ENCODE peak calls at places on chromosome 3, in four cellular contexts. One of them, this sample, is unnamed.

GRCh38 chr3:132232231-132232792 is 84.9 kb upstream of the ACP3 start:
- DNase-seq in testis: no peak
- DNase-seq in endodermal cell: no peak
- DNase-seq in GM23338: no peak
- DNase-seq in this sample: no peak

GRCh38 chr3:9715764-9716437 is 12.3 kb downstream of the CPNE9 start:
- DNase-seq in testis: peak
- DNase-seq in endodermal cell: no peak
- DNase-seq in GM23338: peak
- DNase-seq in this sample: peak

GRCh38 chr3:27677554-27677953 is 44.6 kb downstream of the EOMES start:
- DNase-seq in testis: peak
- DNase-seq in endodermal cell: no peak
- DNase-seq in GM23338: no peak
- DNase-seq in this sample: no peak

GRCh38 chr3:111027868-111028267 is 43.7 kb upstream of the NECTIN3 start:
- DNase-seq in testis: no peak
- DNase-seq in endodermal cell: no peak
- DNase-seq in GM23338: no peak
- DNase-seq in this sample: no peak

GRCh38 chr3:54696313-54696712 is 231.5 kb downstream of the LRTM1 start:
- DNase-seq in testis: no peak
- DNase-seq in endodermal cell: no peak
- DNase-seq in GM23338: no peak
- DNase-seq in this sample: no peak

GRCh38 chr3:127456471-127457093 is 134.0 kb downstream of the TPRA1 start:
- DNase-seq in testis: no peak
- DNase-seq in endodermal cell: peak
- DNase-seq in GM23338: peak
- DNase-seq in this sample: no peak

GRCh38 chr3:172461530-172462138 is 13.4 kb upstream of the GHSR start:
- DNase-seq in testis: no peak
- DNase-seq in endodermal cell: no peak
- DNase-seq in GM23338: peak
- DNase-seq in this sample: peak

GRCh38 chr3:152539191-152539764 is 270.5 kb downstream of the MBNL1 start:
- DNase-seq in testis: no peak
- DNase-seq in endodermal cell: peak
- DNase-seq in GM23338: peak
- DNase-seq in this sample: no peak

GRCh38 chr3:138675393-138675792 is 66.8 kb downstream of the FAIM start:
- DNase-seq in testis: no peak
- DNase-seq in endodermal cell: no peak
- DNase-seq in GM23338: no peak
- DNase-seq in this sample: no peak

GRCh38 chr3:143600762-143601161 is 247.5 kb downstream of the SLC9A9 start:
- DNase-seq in testis: no peak
- DNase-seq in endodermal cell: no peak
- DNase-seq in GM23338: peak
- DNase-seq in this sample: no peak

GRCh38 chr3:172601066-172601832 is 78.0 kb upstream of the TNFSF10 start:
- DNase-seq in testis: no peak
- DNase-seq in endodermal cell: no peak
- DNase-seq in GM23338: no peak
- DNase-seq in this sample: no peak

GRCh38 chr3:123818921-123819429 is 65.2 kb downstream of the MYLK start:
- DNase-seq in testis: no peak
- DNase-seq in endodermal cell: peak
- DNase-seq in GM23338: no peak
- DNase-seq in this sample: no peak

GRCh38 chr3:123809597-123809996 is 74.5 kb downstream of the MYLK start:
- DNase-seq in testis: no peak
- DNase-seq in endodermal cell: peak
- DNase-seq in GM23338: no peak
- DNase-seq in this sample: no peak

DNA sequence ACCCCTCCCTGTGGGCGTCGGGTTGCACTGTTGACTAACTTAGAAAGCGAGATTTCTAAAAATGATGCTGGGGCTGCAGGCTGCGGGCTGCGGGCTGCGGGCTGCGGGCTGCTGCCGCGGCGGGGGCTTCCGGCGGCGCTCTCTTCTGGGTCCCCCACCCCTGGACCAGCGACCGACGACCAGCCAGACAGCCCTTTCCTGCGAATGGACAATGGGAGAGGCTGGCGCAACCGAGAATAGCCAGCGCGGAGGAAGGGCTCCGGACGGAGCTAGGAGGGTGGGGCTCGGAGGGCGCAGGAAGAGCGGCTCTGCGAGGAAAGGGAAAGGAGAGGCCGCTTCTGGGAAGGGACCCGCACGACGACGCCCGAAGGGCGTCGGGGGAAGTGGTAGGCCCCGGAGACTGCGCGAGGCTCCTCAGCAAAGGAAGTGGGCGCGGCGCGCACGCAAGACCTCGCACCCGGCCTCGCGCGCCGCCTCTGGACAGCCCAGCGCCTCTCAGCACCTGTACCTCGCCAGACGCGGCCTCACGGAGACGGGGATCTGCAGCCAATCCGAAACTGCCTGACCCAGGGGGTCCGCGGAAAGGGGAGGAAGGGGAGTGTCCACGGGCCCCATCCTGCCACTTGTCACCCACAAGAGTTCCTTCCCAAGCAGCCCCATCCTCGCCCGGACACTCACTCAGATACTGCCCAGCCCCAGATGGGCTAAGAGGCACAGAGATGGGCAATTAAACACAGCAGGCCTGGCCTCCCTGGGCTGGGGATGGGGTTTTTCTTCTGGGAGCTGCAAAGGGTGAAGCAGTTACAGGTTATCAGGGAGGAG is 70.7 kb downstream of the SLC12A8 start:
- DNase-seq in testis: peak
- DNase-seq in endodermal cell: peak
- DNase-seq in GM23338: peak
- DNase-seq in this sample: no peak
- H3K27ac ChIP-seq in testis: peak
- H3K27ac ChIP-seq in endodermal cell: no peak
- H3K27ac ChIP-seq in GM23338: no peak
- H3K27ac ChIP-seq in this sample: no peak

GRCh38 chr3:113233497-113233896 is 22.1 kb downstream of the BOC start:
- DNase-seq in testis: no peak
- DNase-seq in endodermal cell: no peak
- DNase-seq in GM23338: no peak
- DNase-seq in this sample: no peak

GRCh38 chr3:113234028-113234427 is 22.7 kb downstream of the BOC start:
- DNase-seq in testis: no peak
- DNase-seq in endodermal cell: no peak
- DNase-seq in GM23338: no peak
- DNase-seq in this sample: no peak

GRCh38 chr3:113232367-113232766 is 21.0 kb downstream of the BOC start:
- DNase-seq in testis: no peak
- DNase-seq in endodermal cell: no peak
- DNase-seq in GM23338: no peak
- DNase-seq in this sample: no peak

GRCh38 chr3:113231827-113232253 is 20.5 kb downstream of the BOC start:
- DNase-seq in testis: no peak
- DNase-seq in endodermal cell: peak
- DNase-seq in GM23338: peak
- DNase-seq in this sample: peak

DNA sequence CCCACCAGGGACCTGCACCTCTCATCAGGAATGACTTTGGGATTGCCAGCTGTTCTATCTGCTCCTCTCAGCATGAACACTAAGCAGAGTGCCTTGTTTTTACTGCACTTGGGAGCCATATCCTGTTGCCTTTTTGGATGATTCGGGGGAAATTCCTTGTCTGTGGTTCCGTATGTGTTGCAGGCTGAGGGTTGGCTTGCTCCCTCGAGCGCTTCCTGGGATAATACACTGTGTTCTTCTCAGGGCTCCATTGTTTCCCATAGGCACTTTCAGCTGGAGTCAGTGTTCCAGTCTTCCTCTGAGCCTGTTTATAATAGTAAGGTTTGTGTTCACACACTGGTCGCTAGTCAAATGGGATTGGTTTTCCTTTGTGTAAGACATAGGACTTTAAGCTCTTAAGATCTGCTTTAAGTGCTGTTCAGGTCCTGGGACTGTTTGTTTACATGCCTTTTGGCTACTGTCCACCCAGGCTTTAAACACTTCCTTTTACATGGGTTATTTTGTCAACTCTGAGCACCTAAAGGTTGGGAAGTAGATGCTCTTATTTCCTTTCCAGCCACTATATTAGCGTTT is 23.4 kb downstream of the BOC start:
- DNase-seq in testis: no peak
- DNase-seq in endodermal cell: no peak
- DNase-seq in GM23338: no peak
- DNase-seq in this sample: peak
- H3K27ac ChIP-seq in testis: no peak
- H3K27ac ChIP-seq in endodermal cell: peak
- H3K27ac ChIP-seq in GM23338: no peak
- H3K27ac ChIP-seq in this sample: peak

DNA sequence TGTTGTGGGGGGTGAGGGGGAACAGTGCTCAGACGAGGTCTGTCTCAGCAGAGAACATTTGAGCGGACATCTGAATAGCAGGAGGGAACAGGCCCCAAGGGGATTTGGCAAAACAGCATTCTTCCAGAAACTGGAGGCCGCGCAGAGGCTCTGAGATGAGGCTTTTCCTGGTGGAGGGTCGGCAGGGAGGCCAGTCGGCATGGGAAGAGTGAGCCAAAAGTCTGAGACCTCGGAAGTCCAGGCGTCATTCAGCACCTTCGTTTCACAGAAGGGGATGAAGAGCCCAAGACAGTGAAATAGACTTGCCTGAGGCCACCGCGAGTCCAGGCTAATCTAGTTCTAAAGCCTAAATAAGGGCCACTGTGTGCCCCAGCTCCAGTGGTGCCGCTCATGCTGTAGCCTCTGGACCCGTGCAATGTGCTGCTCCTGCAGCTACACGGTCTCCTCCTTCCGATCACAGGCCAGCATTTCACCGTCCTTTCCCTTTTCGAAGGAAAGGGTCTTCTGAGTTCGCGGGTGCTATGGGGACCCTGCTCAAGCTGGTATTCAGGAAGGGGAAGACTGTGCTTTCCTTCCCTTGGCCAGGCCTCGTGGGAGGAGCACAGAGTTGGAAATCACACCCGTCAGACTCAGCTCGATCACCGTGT is 24.4 kb downstream of the LSM3 start:
- DNase-seq in testis: no peak
- DNase-seq in endodermal cell: no peak
- DNase-seq in GM23338: no peak
- DNase-seq in this sample: no peak
- H3K27ac ChIP-seq in testis: no peak
- H3K27ac ChIP-seq in endodermal cell: no peak
- H3K27ac ChIP-seq in GM23338: no peak
- H3K27ac ChIP-seq in this sample: no peak

DNA sequence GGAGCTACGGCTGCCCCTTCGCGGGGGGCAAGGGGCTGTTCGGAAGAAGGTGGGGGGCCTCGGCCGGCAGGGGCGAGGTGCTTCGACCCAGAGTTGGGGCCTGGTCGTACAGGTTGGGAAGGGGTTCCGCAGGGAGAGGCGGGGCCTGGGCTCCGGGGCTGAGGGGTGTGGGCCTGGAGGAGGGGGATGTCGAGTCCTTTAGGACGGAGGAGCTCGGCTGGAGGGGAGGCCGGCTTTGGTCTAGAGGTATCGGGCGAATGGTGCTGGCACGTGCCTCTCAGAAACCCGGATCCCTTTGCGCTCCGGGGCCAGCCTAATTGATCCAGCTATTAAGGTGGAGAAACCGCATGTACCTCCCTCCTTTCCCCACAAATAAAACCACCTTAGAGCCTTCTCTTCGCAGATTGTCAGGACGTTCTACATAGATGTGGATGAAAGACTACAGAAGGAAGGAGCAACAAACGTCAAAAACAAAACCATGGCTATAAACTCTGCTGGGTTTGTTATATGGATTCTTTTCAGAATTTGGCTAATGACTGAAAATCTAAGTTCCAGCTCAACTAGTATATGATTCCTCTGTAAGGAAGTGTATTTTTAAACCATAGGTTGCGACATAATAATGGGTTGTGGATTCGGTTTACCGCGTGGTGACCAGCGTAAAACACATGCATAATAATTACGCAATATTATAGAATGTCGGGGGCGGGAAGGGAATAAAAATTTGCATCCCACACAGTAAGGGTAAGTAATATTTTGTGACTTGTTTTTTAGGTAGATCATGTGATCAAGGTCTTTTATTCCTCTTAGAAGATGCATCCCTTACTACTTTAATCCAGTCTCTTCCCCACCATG is 644 bp upstream of the NGLY1 start:
- DNase-seq in testis: peak
- DNase-seq in endodermal cell: peak
- DNase-seq in GM23338: peak
- DNase-seq in this sample: peak
- H3K27ac ChIP-seq in testis: peak
- H3K27ac ChIP-seq in endodermal cell: no peak
- H3K27ac ChIP-seq in GM23338: peak
- H3K27ac ChIP-seq in this sample: no peak

GRCh38 chr3:188256764-188257163 is 102.8 kb downstream of the LPP start:
- DNase-seq in testis: no peak
- DNase-seq in endodermal cell: no peak
- DNase-seq in GM23338: no peak
- DNase-seq in this sample: no peak
- H3K27ac ChIP-seq in testis: no peak
- H3K27ac ChIP-seq in endodermal cell: no peak
- H3K27ac ChIP-seq in GM23338: no peak
- H3K27ac ChIP-seq in this sample: no peak

GRCh38 chr3:149368850-149369497 is 8.5 kb downstream of the TM4SF1 start:
- DNase-seq in testis: no peak
- DNase-seq in endodermal cell: no peak
- DNase-seq in GM23338: no peak
- DNase-seq in this sample: no peak
- H3K27ac ChIP-seq in testis: no peak
- H3K27ac ChIP-seq in endodermal cell: no peak
- H3K27ac ChIP-seq in GM23338: peak
- H3K27ac ChIP-seq in this sample: no peak

GRCh38 chr3:15758297-15758696 is 39.5 kb downstream of the ANKRD28 start:
- DNase-seq in testis: no peak
- DNase-seq in endodermal cell: no peak
- DNase-seq in GM23338: no peak
- DNase-seq in this sample: no peak

GRCh38 chr3:15755181-15755580 is 42.6 kb downstream of the ANKRD28 start:
- DNase-seq in testis: no peak
- DNase-seq in endodermal cell: no peak
- DNase-seq in GM23338: no peak
- DNase-seq in this sample: no peak

GRCh38 chr3:15756505-15756904 is 41.3 kb downstream of the ANKRD28 start:
- DNase-seq in testis: no peak
- DNase-seq in endodermal cell: peak
- DNase-seq in GM23338: peak
- DNase-seq in this sample: no peak

GRCh38 chr3:15755780-15756179 is 42.0 kb downstream of the ANKRD28 start:
- DNase-seq in testis: no peak
- DNase-seq in endodermal cell: no peak
- DNase-seq in GM23338: no peak
- DNase-seq in this sample: no peak

GRCh38 chr3:15757824-15758223 is 40.0 kb downstream of the ANKRD28 start:
- DNase-seq in testis: no peak
- DNase-seq in endodermal cell: no peak
- DNase-seq in GM23338: no peak
- DNase-seq in this sample: no peak
- H3K27ac ChIP-seq in testis: no peak
- H3K27ac ChIP-seq in endodermal cell: no peak
- H3K27ac ChIP-seq in GM23338: peak
- H3K27ac ChIP-seq in this sample: no peak

This sample was measured in SJCRH30.